ENCODE peak calls at places on chromosomes 5 and 9, in ten cellular contexts. One of them, this sample, is unnamed.

GRCh38 chr9:29021632-29022031 is 1448.4 kb upstream of the C9orf72 start:
- DNase-seq in left kidney: no peak
- DNase-seq in hippocampal formation: no peak
- DNase-seq in germinal center: no peak
- DNase-seq in choroid plexus epithelial cell: no peak
- DNase-seq in OCI-M1: no peak
- DNase-seq in aorta: no peak
- DNase-seq in stimulated activated CD8-positive, alpha-beta memory T cell treated with anti-CD3 and anti-CD28 coated beads, Interleukin-15, amount 100 ng/mL, for 24 hours: no peak
- DNase-seq in epithelial cell of esophagus: no peak
- DNase-seq in upper lobe of right lung: no peak
- DNase-seq in this sample: no peak

GRCh38 chr9:14702200-14702599 is 9.0 kb upstream of the ZDHHC21 start:
- DNase-seq in left kidney: no peak
- DNase-seq in hippocampal formation: no peak
- DNase-seq in germinal center: no peak
- DNase-seq in choroid plexus epithelial cell: no peak
- DNase-seq in OCI-M1: no peak
- DNase-seq in aorta: no peak
- DNase-seq in stimulated activated CD8-positive, alpha-beta memory T cell treated with anti-CD3 and anti-CD28 coated beads, Interleukin-15, amount 100 ng/mL, for 24 hours: no peak
- DNase-seq in epithelial cell of esophagus: no peak
- DNase-seq in upper lobe of right lung: no peak
- DNase-seq in this sample: no peak

GRCh38 chr9:36149197-36149596 is 12.7 kb downstream of the GLIPR2 start:
- DNase-seq in left kidney: no peak
- DNase-seq in hippocampal formation: no peak
- DNase-seq in germinal center: no peak
- DNase-seq in choroid plexus epithelial cell: peak; percentile 77
- DNase-seq in OCI-M1: no peak
- DNase-seq in aorta: no peak
- DNase-seq in stimulated activated CD8-positive, alpha-beta memory T cell treated with anti-CD3 and anti-CD28 coated beads, Interleukin-15, amount 100 ng/mL, for 24 hours: no peak
- DNase-seq in epithelial cell of esophagus: peak; percentile 17
- DNase-seq in upper lobe of right lung: no peak
- DNase-seq in this sample: no peak

GRCh38 chr5:14852779-14853178 is 18.8 kb downstream of the ANKH start:
- DNase-seq in left kidney: no peak
- DNase-seq in hippocampal formation: no peak
- DNase-seq in germinal center: no peak
- DNase-seq in choroid plexus epithelial cell: no peak
- DNase-seq in OCI-M1: no peak
- DNase-seq in aorta: no peak
- DNase-seq in stimulated activated CD8-positive, alpha-beta memory T cell treated with anti-CD3 and anti-CD28 coated beads, Interleukin-15, amount 100 ng/mL, for 24 hours: no peak
- DNase-seq in epithelial cell of esophagus: no peak
- DNase-seq in upper lobe of right lung: no peak
- DNase-seq in this sample: no peak

GRCh38 chr5:113526421-113526820 is 12.9 kb downstream of the YTHDC2 start:
- DNase-seq in left kidney: no peak
- DNase-seq in hippocampal formation: no peak
- DNase-seq in germinal center: no peak
- DNase-seq in choroid plexus epithelial cell: no peak
- DNase-seq in OCI-M1: no peak
- DNase-seq in aorta: no peak
- DNase-seq in stimulated activated CD8-positive, alpha-beta memory T cell treated with anti-CD3 and anti-CD28 coated beads, Interleukin-15, amount 100 ng/mL, for 24 hours: no peak
- DNase-seq in epithelial cell of esophagus: no peak
- DNase-seq in upper lobe of right lung: no peak
- DNase-seq in this sample: no peak

GRCh38 chr5:76104027-76104426 is 20.8 kb downstream of the SV2C start:
- DNase-seq in left kidney: peak; percentile 86
- DNase-seq in hippocampal formation: no peak
- DNase-seq in germinal center: no peak
- DNase-seq in choroid plexus epithelial cell: peak; percentile 33
- DNase-seq in OCI-M1: peak; percentile 55
- DNase-seq in aorta: no peak
- DNase-seq in stimulated activated CD8-positive, alpha-beta memory T cell treated with anti-CD3 and anti-CD28 coated beads, Interleukin-15, amount 100 ng/mL, for 24 hours: no peak
- DNase-seq in epithelial cell of esophagus: peak; percentile 61
- DNase-seq in upper lobe of right lung: no peak
- DNase-seq in this sample: no peak

GRCh38 chr5:172453986-172454354 is 355 bp downstream of the SH3PXD2B start:
- DNase-seq in left kidney: peak; percentile 87
- DNase-seq in hippocampal formation: no peak
- DNase-seq in germinal center: no peak
- DNase-seq in choroid plexus epithelial cell: no peak
- DNase-seq in OCI-M1: no peak
- DNase-seq in aorta: peak; percentile 85
- DNase-seq in stimulated activated CD8-positive, alpha-beta memory T cell treated with anti-CD3 and anti-CD28 coated beads, Interleukin-15, amount 100 ng/mL, for 24 hours: no peak
- DNase-seq in epithelial cell of esophagus: no peak
- DNase-seq in upper lobe of right lung: peak; percentile 74
- DNase-seq in this sample: no peak

GRCh38 chr5:174073088-174073487 is 27.6 kb downstream of the NSG2 start:
- DNase-seq in left kidney: no peak
- DNase-seq in hippocampal formation: no peak
- DNase-seq in germinal center: no peak
- DNase-seq in choroid plexus epithelial cell: no peak
- DNase-seq in OCI-M1: no peak
- DNase-seq in aorta: no peak
- DNase-seq in stimulated activated CD8-positive, alpha-beta memory T cell treated with anti-CD3 and anti-CD28 coated beads, Interleukin-15, amount 100 ng/mL, for 24 hours: no peak
- DNase-seq in epithelial cell of esophagus: no peak
- DNase-seq in upper lobe of right lung: no peak
- DNase-seq in this sample: no peak

GRCh38 chr9:78320875-78321496 is 24.1 kb downstream of the PSAT1 start:
- DNase-seq in left kidney: no peak
- DNase-seq in hippocampal formation: no peak
- DNase-seq in germinal center: no peak
- DNase-seq in choroid plexus epithelial cell: no peak
- DNase-seq in OCI-M1: no peak
- DNase-seq in aorta: no peak
- DNase-seq in stimulated activated CD8-positive, alpha-beta memory T cell treated with anti-CD3 and anti-CD28 coated beads, Interleukin-15, amount 100 ng/mL, for 24 hours: no peak
- DNase-seq in epithelial cell of esophagus: no peak
- DNase-seq in upper lobe of right lung: no peak
- DNase-seq in this sample: no peak

GRCh38 chr5:138338411-138339085 is 482 bp downstream of the FAM53C start:
- DNase-seq in left kidney: peak; percentile 43
- DNase-seq in hippocampal formation: no peak
- DNase-seq in germinal center: no peak
- DNase-seq in choroid plexus epithelial cell: no peak
- DNase-seq in OCI-M1: peak; percentile 49
- DNase-seq in aorta: no peak
- DNase-seq in stimulated activated CD8-positive, alpha-beta memory T cell treated with anti-CD3 and anti-CD28 coated beads, Interleukin-15, amount 100 ng/mL, for 24 hours: no peak
- DNase-seq in epithelial cell of esophagus: no peak
- DNase-seq in upper lobe of right lung: no peak
- DNase-seq in this sample: no peak

GRCh38 chr9:130996205-130996604 is 12.8 kb upstream of the LAMC3 start:
- DNase-seq in left kidney: no peak
- DNase-seq in hippocampal formation: no peak
- DNase-seq in germinal center: no peak
- DNase-seq in choroid plexus epithelial cell: no peak
- DNase-seq in OCI-M1: no peak
- DNase-seq in aorta: no peak
- DNase-seq in stimulated activated CD8-positive, alpha-beta memory T cell treated with anti-CD3 and anti-CD28 coated beads, Interleukin-15, amount 100 ng/mL, for 24 hours: no peak
- DNase-seq in epithelial cell of esophagus: no peak
- DNase-seq in upper lobe of right lung: no peak
- DNase-seq in this sample: no peak

GRCh38 chr5:133868946-133869674 is 99.3 kb downstream of the C5orf15 start:
- DNase-seq in left kidney: peak; percentile 90
- DNase-seq in hippocampal formation: peak; percentile 77
- DNase-seq in germinal center: peak; percentile 74
- DNase-seq in choroid plexus epithelial cell: peak; percentile 88
- DNase-seq in OCI-M1: peak; percentile 86
- DNase-seq in aorta: peak; percentile 92
- DNase-seq in stimulated activated CD8-positive, alpha-beta memory T cell treated with anti-CD3 and anti-CD28 coated beads, Interleukin-15, amount 100 ng/mL, for 24 hours: peak; percentile 50
- DNase-seq in epithelial cell of esophagus: peak; percentile 76
- DNase-seq in upper lobe of right lung: peak; percentile 83
- DNase-seq in this sample: peak; percentile 73

GRCh38 chr9:132769895-132770774 is 99.9 kb downstream of the GTF3C4 start:
- DNase-seq in left kidney: peak; percentile 88
- DNase-seq in hippocampal formation: no peak
- DNase-seq in germinal center: peak; percentile 81
- DNase-seq in choroid plexus epithelial cell: peak; percentile 72
- DNase-seq in OCI-M1: peak; percentile 83
- DNase-seq in aorta: peak; percentile 88
- DNase-seq in stimulated activated CD8-positive, alpha-beta memory T cell treated with anti-CD3 and anti-CD28 coated beads, Interleukin-15, amount 100 ng/mL, for 24 hours: peak; percentile 19
- DNase-seq in epithelial cell of esophagus: peak; percentile 28
- DNase-seq in upper lobe of right lung: peak; percentile 87
- DNase-seq in this sample: peak; percentile 41

GRCh38 chr5:64147849-64148441 is 17.7 kb upstream of the RNF180 start:
- DNase-seq in left kidney: peak; percentile 76
- DNase-seq in hippocampal formation: peak; percentile 39
- DNase-seq in germinal center: no peak
- DNase-seq in choroid plexus epithelial cell: peak; percentile 70
- DNase-seq in OCI-M1: peak; percentile 67
- DNase-seq in aorta: peak; percentile 90
- DNase-seq in stimulated activated CD8-positive, alpha-beta memory T cell treated with anti-CD3 and anti-CD28 coated beads, Interleukin-15, amount 100 ng/mL, for 24 hours: no peak
- DNase-seq in epithelial cell of esophagus: peak; percentile 61
- DNase-seq in upper lobe of right lung: peak; percentile 72
- DNase-seq in this sample: peak; percentile 58

GRCh38 chr5:142540774-142541466 is 145.0 kb downstream of the FGF1 start:
- DNase-seq in left kidney: peak; percentile 45
- DNase-seq in hippocampal formation: no peak
- DNase-seq in germinal center: no peak
- DNase-seq in choroid plexus epithelial cell: peak; percentile 68
- DNase-seq in OCI-M1: no peak
- DNase-seq in aorta: no peak
- DNase-seq in stimulated activated CD8-positive, alpha-beta memory T cell treated with anti-CD3 and anti-CD28 coated beads, Interleukin-15, amount 100 ng/mL, for 24 hours: no peak
- DNase-seq in epithelial cell of esophagus: no peak
- DNase-seq in upper lobe of right lung: no peak
- DNase-seq in this sample: no peak

GRCh38 chr5:54317511-54318260 is 7.3 kb upstream of the ARL15 start:
- DNase-seq in left kidney: no peak
- DNase-seq in hippocampal formation: no peak
- DNase-seq in germinal center: no peak
- DNase-seq in choroid plexus epithelial cell: no peak
- DNase-seq in OCI-M1: no peak
- DNase-seq in aorta: no peak
- DNase-seq in stimulated activated CD8-positive, alpha-beta memory T cell treated with anti-CD3 and anti-CD28 coated beads, Interleukin-15, amount 100 ng/mL, for 24 hours: no peak
- DNase-seq in epithelial cell of esophagus: peak; percentile 7
- DNase-seq in upper lobe of right lung: no peak
- DNase-seq in this sample: no peak

GRCh38 chr9:121691890-121692289 is 40.5 kb downstream of the DAB2IP start:
- DNase-seq in left kidney: no peak
- DNase-seq in hippocampal formation: no peak
- DNase-seq in germinal center: no peak
- DNase-seq in choroid plexus epithelial cell: no peak
- DNase-seq in OCI-M1: no peak
- DNase-seq in aorta: no peak
- DNase-seq in stimulated activated CD8-positive, alpha-beta memory T cell treated with anti-CD3 and anti-CD28 coated beads, Interleukin-15, amount 100 ng/mL, for 24 hours: no peak
- DNase-seq in epithelial cell of esophagus: no peak
- DNase-seq in upper lobe of right lung: no peak
- DNase-seq in this sample: no peak

GRCh38 chr5:172065431-172066065 is 59.1 kb upstream of the FBXW11 start:
- DNase-seq in left kidney: no peak
- DNase-seq in hippocampal formation: no peak
- DNase-seq in germinal center: no peak
- DNase-seq in choroid plexus epithelial cell: no peak
- DNase-seq in OCI-M1: no peak
- DNase-seq in aorta: peak; percentile 51
- DNase-seq in stimulated activated CD8-positive, alpha-beta memory T cell treated with anti-CD3 and anti-CD28 coated beads, Interleukin-15, amount 100 ng/mL, for 24 hours: no peak
- DNase-seq in epithelial cell of esophagus: no peak
- DNase-seq in upper lobe of right lung: no peak
- DNase-seq in this sample: no peak

GRCh38 chr9:135150981-135151380 is 63.5 kb downstream of the OLFM1 start:
- DNase-seq in left kidney: no peak
- DNase-seq in hippocampal formation: no peak
- DNase-seq in germinal center: no peak
- DNase-seq in choroid plexus epithelial cell: no peak
- DNase-seq in OCI-M1: no peak
- DNase-seq in aorta: no peak
- DNase-seq in stimulated activated CD8-positive, alpha-beta memory T cell treated with anti-CD3 and anti-CD28 coated beads, Interleukin-15, amount 100 ng/mL, for 24 hours: no peak
- DNase-seq in epithelial cell of esophagus: no peak
- DNase-seq in upper lobe of right lung: peak; percentile 45
- DNase-seq in this sample: no peak

GRCh38 chr9:133569109-133569785 is 34.7 kb downstream of the ADAMTSL2 start:
- DNase-seq in left kidney: no peak
- DNase-seq in hippocampal formation: no peak
- DNase-seq in germinal center: no peak
- DNase-seq in choroid plexus epithelial cell: no peak
- DNase-seq in OCI-M1: no peak
- DNase-seq in aorta: no peak
- DNase-seq in stimulated activated CD8-positive, alpha-beta memory T cell treated with anti-CD3 and anti-CD28 coated beads, Interleukin-15, amount 100 ng/mL, for 24 hours: no peak
- DNase-seq in epithelial cell of esophagus: no peak
- DNase-seq in upper lobe of right lung: no peak
- DNase-seq in this sample: no peak

GRCh38 chr5:155906046-155906445 is 420.9 kb upstream of the SGCD start:
- DNase-seq in left kidney: no peak
- DNase-seq in hippocampal formation: no peak
- DNase-seq in germinal center: no peak
- DNase-seq in choroid plexus epithelial cell: no peak
- DNase-seq in OCI-M1: no peak
- DNase-seq in aorta: no peak
- DNase-seq in stimulated activated CD8-positive, alpha-beta memory T cell treated with anti-CD3 and anti-CD28 coated beads, Interleukin-15, amount 100 ng/mL, for 24 hours: no peak
- DNase-seq in epithelial cell of esophagus: no peak
- DNase-seq in upper lobe of right lung: no peak
- DNase-seq in this sample: no peak

GRCh38 chr9:134664446-134664845 is 22.8 kb downstream of the COL5A1 start:
- DNase-seq in left kidney: no peak
- DNase-seq in hippocampal formation: no peak
- DNase-seq in germinal center: no peak
- DNase-seq in choroid plexus epithelial cell: no peak
- DNase-seq in OCI-M1: no peak
- DNase-seq in aorta: no peak
- DNase-seq in stimulated activated CD8-positive, alpha-beta memory T cell treated with anti-CD3 and anti-CD28 coated beads, Interleukin-15, amount 100 ng/mL, for 24 hours: no peak
- DNase-seq in epithelial cell of esophagus: no peak
- DNase-seq in upper lobe of right lung: no peak
- DNase-seq in this sample: no peak

This sample was measured in pons.